ENCODE peak calls at places on chromosomes 7 and 10, in four cellular contexts. V, J, G and Q are unnamed samples.

GRCh38 chr7:32115831-32116230 is 45.6 kb upstream of the PDE1C start:
- DNase-seq in V (peak; percentile 65), J (no peak), G (no peak), Q (no peak)

GRCh38 chr10:119650692-119651513 is at the start of gene BAG3:
- DNase-seq in V (peak; percentile 92), J (peak; percentile 91), G (peak; percentile 91), Q (peak; percentile 89)

GRCh38 chr10:128542659-128543058 is 416.4 kb upstream of the MKI67 start:
- DNase-seq in V (no peak), J (no peak), G (no peak), Q (no peak)

GRCh38 chr10:43316516-43316915 is 49.7 kb upstream of the RASGEF1A start:
- DNase-seq in V (no peak), J (no peak), G (no peak), Q (no peak)

GRCh38 chr10:17375936-17376584 is 78.3 kb downstream of the ST8SIA6 start:
- DNase-seq in V (peak; percentile 2), J (peak; percentile 40), G (peak; percentile 87), Q (peak; percentile 65)

GRCh38 chr7:79593819-79594218 is 140.4 kb upstream of the MAGI2 start:
- DNase-seq in V (no peak), J (no peak), G (no peak), Q (no peak)

GRCh38 chr10:132715791-132716680 is 69.9 kb downstream of the NKX6-2 start:
- DNase-seq in V (no peak), J (no peak), G (no peak), Q (no peak)

GRCh38 chr10:29709484-29710002 is 74.8 kb upstream of the SVIL start:
- DNase-seq in V (no peak), J (no peak), G (no peak), Q (no peak)

GRCh38 chr7:30682131-30683083 is at the start of gene CRHR2:
- DNase-seq in V (no peak), J (no peak), G (peak; percentile 81), Q (peak; percentile 70)

GRCh38 chr10:77859200-77859864 is 67.2 kb downstream of the DLG5 start:
- DNase-seq in V (peak; percentile 43), J (no peak), G (no peak), Q (no peak)

GRCh38 chr10:86043236-86043635 is 323.4 kb downstream of the GRID1 start:
- DNase-seq in V (no peak), J (no peak), G (no peak), Q (no peak)
- H2AK5ac ChIP-seq in V (no peak overlapping the region), J (no peak overlapping the region), G (no peak overlapping the region), Q (no peak overlapping the region)

GRCh38 chr10:100710151-100710871 is 35.1 kb upstream of the PAX2 start:
- DNase-seq in V (no peak), J (peak; percentile 17), G (peak; percentile 61), Q (no peak)
- H3K9ac ChIP-seq in V (no peak overlapping the region), J (no peak overlapping the region), G (no peak overlapping the region), Q (no peak overlapping the region)

DNA sequence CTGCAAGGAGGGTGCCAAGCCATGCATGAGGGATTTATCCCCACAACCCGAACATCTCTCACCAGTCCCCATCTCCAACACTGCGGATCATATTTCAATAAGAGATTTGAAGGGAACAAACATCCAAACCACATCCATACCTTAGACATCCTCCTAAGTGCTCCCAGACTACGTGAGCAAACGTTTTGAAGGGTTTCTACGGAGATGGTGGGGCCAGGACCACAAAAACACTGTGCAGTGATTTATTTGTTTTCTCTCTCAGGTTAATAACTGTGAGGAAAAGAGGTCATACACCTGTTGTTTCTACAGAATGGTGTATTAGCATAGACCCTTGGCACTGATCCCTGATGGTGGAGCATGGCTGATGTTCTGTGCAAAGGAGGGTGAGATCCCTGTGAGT is 277.8 kb downstream of the FRMD4A start:
- DNase-seq in V (no peak), J (no peak), G (no peak), Q (no peak)
- H4K5ac ChIP-seq in V (no peak overlapping the region), J (no peak overlapping the region), G (no peak overlapping the region), Q (no peak overlapping the region)

DNA sequence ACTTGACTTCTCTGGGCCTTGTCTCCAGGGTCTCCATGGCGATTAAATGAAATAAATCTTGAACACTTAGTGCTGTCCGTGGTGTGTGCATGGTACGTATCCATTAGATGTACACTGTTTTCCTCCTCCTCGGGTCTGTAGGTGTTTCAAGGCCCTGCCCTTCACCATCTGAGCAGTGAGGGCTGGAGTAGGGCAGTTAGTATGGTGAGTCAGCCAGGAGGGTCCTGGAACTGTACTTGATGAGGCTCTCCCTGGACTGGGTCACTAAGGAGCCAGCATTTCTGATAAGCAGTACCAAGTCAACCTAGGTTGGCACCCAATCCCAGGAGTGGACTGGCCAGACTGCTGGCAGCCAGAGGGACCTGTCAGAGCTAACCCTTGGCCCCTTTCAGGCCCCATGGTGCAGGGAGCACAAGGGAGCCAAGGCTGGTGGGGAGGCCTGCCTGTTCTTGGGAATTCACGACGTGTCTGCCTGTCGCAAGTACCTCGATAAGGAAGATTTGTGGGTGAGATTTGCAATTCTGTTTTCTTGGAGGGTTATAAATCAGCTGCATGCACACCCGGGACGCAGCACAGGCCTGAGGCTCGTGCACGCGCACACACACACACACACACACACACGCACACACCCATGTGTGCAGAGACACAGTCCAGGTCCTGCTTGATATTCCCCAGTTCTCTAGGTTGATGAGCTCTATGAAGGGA is 114.1 kb downstream of the ZMIZ1 start:
- DNase-seq in V (no peak), J (no peak), G (no peak), Q (no peak)
- H2AK5ac ChIP-seq in V (peak overlapping the region; percentile 91), J (no peak overlapping the region), G (no peak overlapping the region), Q (no peak overlapping the region)

GRCh38 chr7:55546826-55547225 is 25.5 kb downstream of the VOPP1 start:
- DNase-seq in V (peak; percentile 79), J (no peak), G (no peak), Q (no peak)

GRCh38 chr7:55550010-55550409 is 22.3 kb downstream of the VOPP1 start:
- DNase-seq in V (no peak), J (no peak), G (no peak), Q (no peak)

GRCh38 chr7:55550838-55551537 is 21.3 kb downstream of the VOPP1 start:
- DNase-seq in V (no peak), J (no peak), G (no peak), Q (no peak)

GRCh38 chr7:55548295-55548731 is 24.0 kb downstream of the VOPP1 start:
- DNase-seq in V (no peak), J (no peak), G (no peak), Q (no peak)

GRCh38 chr7:55549457-55549856 is 22.8 kb downstream of the VOPP1 start:
- DNase-seq in V (no peak), J (no peak), G (no peak), Q (no peak)
- H3K9ac ChIP-seq in V (no peak overlapping the region), J (no peak overlapping the region), G (no peak overlapping the region), Q (no peak overlapping the region)

DNA sequence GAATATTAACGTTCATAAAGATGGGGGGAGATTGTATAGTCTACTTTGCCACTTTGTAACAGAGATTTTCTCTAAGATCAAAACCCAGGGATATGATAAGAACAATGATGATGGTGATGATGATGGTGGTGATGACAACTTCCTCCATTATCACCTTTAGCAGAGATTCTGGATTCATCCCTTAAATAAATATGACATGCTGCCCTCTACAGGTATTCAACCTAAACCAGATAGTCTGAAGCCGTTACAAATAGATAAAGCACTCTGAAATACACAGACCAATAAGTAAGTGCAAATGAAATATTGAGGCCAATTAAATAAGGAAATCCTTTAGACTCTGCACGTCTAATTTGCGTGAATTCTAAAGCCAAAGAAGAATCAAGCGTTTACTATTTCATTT is 211.5 kb downstream of the CREB5 start:
- DNase-seq in V (no peak), J (peak; percentile 36), G (no peak), Q (no peak)
- H4K5ac ChIP-seq in V (no peak overlapping the region), J (no peak overlapping the region), G (no peak overlapping the region), Q (no peak overlapping the region)

DNA sequence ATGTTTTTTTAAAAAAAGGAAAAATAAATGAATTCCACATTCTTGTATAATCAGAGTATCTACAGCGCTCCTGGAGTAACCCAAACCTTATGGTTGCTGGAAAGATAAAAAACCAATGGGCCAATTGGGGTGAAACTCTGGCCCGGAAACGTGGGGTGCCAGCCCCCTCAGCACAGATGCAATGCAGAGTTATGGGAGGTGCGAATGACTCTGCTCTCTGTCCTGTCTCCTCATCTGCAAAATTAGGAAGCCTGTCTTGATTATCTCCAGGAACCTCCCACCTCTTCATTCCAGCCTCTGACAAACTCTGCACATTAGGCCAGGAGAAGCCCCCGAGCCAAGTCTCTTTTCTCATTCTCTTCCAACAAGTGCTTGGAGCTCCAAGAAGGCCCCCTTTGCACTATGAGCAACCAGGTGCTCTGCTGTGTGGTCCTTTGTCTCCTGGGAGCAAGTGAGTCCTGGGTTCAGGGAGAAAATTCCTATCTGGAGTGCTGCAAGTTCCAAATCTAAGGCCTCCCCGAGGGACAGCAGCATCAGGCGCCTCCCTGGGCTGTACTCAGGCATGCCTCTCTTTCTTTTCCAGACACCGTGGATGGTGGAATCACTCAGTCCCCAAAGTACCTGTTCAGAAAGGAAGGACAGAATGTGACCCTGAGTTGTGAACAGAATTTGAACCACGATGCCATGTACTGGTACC is 130.5 kb upstream of the PRSS1 start:
- DNase-seq in V (no peak), J (no peak), G (no peak), Q (no peak)
- H2AK5ac ChIP-seq in V (no peak overlapping the region), J (no peak overlapping the region), G (no peak overlapping the region), Q (no peak overlapping the region)